ENCODE peak calls at places on chromosome 20, in nine cellular contexts. G is esophagus squamous epithelium, Y is GM06990, L is A549, J is AG10803, S is suprapubic skin, H is body of pancreas, I is foreskin fibroblast, F is NB4. E is an unnamed sample.
A peak's percentile ranks its signal among the peaks of the same experiment; 100 is the strongest.

GRCh38 chr20:43191946-43192847 is 2.5 kb upstream of the PTPRT start:
- DNase-seq in L (peak; percentile 31), Y (no peak), S (no peak), H (peak; percentile 17), F (peak; percentile 36), G (no peak), J (no peak), I (no peak), E (no peak)

GRCh38 chr20:37976862-37977261 is 56.4 kb downstream of the TTI1 start:
- DNase-seq in Y (no peak), S (no peak), G (no peak), L (no peak), I (no peak), J (no peak), H (no peak), F (no peak), E (peak; percentile 36)

GRCh38 chr20:63260521-63260920 is 6.3 kb upstream of the NKAIN4 start:
- DNase-seq in J (no peak), I (no peak), S (no peak), H (no peak), G (no peak), L (no peak), F (no peak), Y (no peak), E (no peak)

GRCh38 chr20:37490670-37491350 is 30.2 kb upstream of the NNAT start:
- DNase-seq in G (no peak), Y (no peak), I (no peak), J (no peak), S (no peak), F (no peak), H (no peak), L (no peak), E (peak; percentile 59)

GRCh38 chr20:9093203-9093962 is 24.5 kb downstream of the PLCB4 start:
- DNase-seq in F (no peak), H (no peak), L (no peak), J (peak; percentile 50), G (no peak), S (no peak), I (no peak), Y (no peak), E (no peak)

GRCh38 chr20:3313681-3314080 is 74.7 kb upstream of the SLC4A11 start:
- DNase-seq in S (no peak), G (no peak), I (peak; percentile 14), H (peak; percentile 52), Y (no peak), L (no peak), F (peak; percentile 44), J (no peak), E (no peak)

GRCh38 chr20:36848078-36848660 is 27.8 kb upstream of the TLDC2 start:
- DNase-seq in H (no peak), L (no peak), I (peak; percentile 94), S (no peak), Y (no peak), J (peak; percentile 87), G (no peak), F (no peak), E (no peak)

GRCh38 chr20:24690408-24690807 is 221.0 kb downstream of the SYNDIG1 start:
- DNase-seq in J (no peak), F (no peak), G (no peak), I (no peak), L (no peak), S (peak; percentile 27), Y (no peak), H (no peak), E (no peak)

GRCh38 chr20:53839423-53840176 is 230.8 kb downstream of the BCAS1 start:
- DNase-seq in F (peak; percentile 95), H (peak; percentile 86), G (no peak), L (no peak), I (no peak), Y (peak; percentile 72), S (no peak), J (no peak), E (no peak)

GRCh38 chr20:58776109-58776508 is 74.6 kb downstream of the GNAS-AS1 start:
- DNase-seq in F (no peak), S (no peak), H (no peak), G (no peak), J (no peak), I (no peak), Y (no peak), L (no peak), E (no peak)

GRCh38 chr20:6718660-6719059 is 48.8 kb upstream of the BMP2 start:
- DNase-seq in I (no peak), J (no peak), L (no peak), S (no peak), G (no peak), Y (no peak), H (no peak), F (no peak), E (no peak)

GRCh38 chr20:3165473-3166337 is 6.0 kb upstream of the FASTKD5 start:
- DNase-seq in J (peak; percentile 20), H (peak; percentile 40), I (peak; percentile 68), S (no peak), G (no peak), F (no peak), Y (no peak), L (no peak), E (peak; percentile 87)

GRCh38 chr20:44938637-44939036 is 21.6 kb downstream of the TOMM34 start:
- DNase-seq in J (no peak), L (no peak), G (no peak), I (peak; percentile 74), Y (no peak), F (no peak), S (no peak), H (no peak), E (no peak)

GRCh38 chr20:7775072-7775471 is 165.2 kb downstream of the HAO1 start:
- DNase-seq in S (no peak), G (no peak), I (peak; percentile 82), H (no peak), Y (no peak), F (no peak), J (peak; percentile 69), L (no peak), E (no peak)

GRCh38 chr20:38432292-38432691 is 2.8 kb downstream of the SNHG17 start:
- DNase-seq in Y (no peak), G (no peak), F (no peak), I (no peak), J (no peak), H (no peak), S (no peak), L (no peak), E (no peak)

GRCh38 chr20:48986899-48987298 is 59.2 kb upstream of the CSE1L start:
- DNase-seq in Y (no peak), G (no peak), F (peak; percentile 29), L (no peak), I (peak; percentile 27), H (peak; percentile 41), S (no peak), J (no peak), E (no peak)
- TF ChIP-seq CTCF in Y (no peak), G (peak; percentile 26), F (peak; percentile 39), L (peak; percentile 44), I (peak; percentile 21), H (peak; percentile 57), S (peak; percentile 16), J (peak; percentile 29), E (no peak)

DNA sequence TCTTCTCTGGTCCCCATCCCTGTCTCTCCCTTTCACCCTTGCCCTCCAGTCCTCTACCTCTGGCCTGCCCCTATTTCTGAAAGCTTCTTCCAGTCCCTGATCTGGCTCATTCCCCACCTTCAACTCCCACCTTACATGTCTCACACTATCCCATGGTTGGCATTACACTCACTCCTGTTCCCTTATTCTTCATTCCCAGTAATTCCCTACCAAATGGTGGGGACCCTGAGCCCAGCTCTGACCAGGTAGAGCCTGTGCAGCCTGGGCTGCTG is 6.4 kb downstream of the TP53INP2 start:
- DNase-seq in Y (no peak), F (peak; percentile 14), L (no peak), S (no peak), G (no peak), I (no peak), H (no peak), J (no peak), E (no peak)
- H3K4me3 ChIP-seq in Y (peak overlapping the region; percentile 65), F (no peak overlapping the region), L (peak overlapping the region; percentile 64), S (peak overlapping the region; percentile 59), G (peak overlapping the region; percentile 75), I (peak overlapping the region; percentile 54), H (no peak overlapping the region), J (peak overlapping the region; percentile 55), E (no peak overlapping the region)

DNA sequence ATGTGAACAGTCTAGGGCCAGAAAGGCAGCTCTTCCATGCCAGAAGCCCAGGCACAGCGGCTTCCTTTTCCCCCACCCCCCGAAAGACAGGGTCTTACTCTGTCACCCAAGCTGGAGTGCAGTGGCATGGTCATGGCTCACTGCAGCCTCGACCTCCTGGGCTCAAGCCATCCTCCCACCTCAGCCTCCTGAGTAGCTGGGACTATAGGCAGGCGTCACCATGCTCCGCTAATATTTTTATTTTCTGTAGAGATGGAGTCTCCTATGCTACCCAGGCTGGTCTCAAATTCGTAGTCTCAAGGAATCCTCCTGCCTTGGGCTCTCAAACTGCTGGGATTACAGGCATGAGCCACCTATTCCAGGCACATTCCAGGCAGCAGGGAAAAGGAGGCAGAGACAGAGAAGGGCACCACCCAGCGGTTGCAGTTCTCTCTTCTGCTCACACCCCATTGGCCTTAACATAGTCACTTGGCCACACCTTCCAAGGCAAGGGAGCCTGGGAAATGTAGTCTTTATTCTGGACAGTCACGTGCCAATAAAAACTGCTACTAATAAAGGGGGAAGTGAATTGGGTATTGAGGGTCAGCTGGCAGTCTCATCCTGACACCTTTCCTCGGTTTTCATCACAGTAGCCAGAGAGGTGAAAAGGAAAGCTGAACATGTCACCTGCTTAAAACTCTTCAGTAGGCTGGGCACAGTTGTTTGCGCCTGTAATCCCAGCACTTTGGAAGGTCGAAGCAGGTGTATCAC is 205.9 kb downstream of the ZMYND8 start:
- DNase-seq in I (peak; percentile 71), Y (no peak), S (no peak), F (peak; percentile 71), H (peak; percentile 65), J (peak; percentile 71), L (peak; percentile 72), G (no peak), E (peak; percentile 90)
- TF ChIP-seq CTCF in I (peak; percentile 59), Y (peak; percentile 24), S (peak; percentile 43), F (peak; percentile 61), H (peak; percentile 55), J (peak; percentile 80), L (peak; percentile 66), G (peak; percentile 36), E (no peak)

GRCh38 chr20:47907031-47907670 is 121.9 kb upstream of the SULF2 start:
- DNase-seq in I (no peak), J (no peak), F (no peak), G (no peak), H (no peak), Y (no peak), S (no peak), L (no peak), E (no peak)

DNA sequence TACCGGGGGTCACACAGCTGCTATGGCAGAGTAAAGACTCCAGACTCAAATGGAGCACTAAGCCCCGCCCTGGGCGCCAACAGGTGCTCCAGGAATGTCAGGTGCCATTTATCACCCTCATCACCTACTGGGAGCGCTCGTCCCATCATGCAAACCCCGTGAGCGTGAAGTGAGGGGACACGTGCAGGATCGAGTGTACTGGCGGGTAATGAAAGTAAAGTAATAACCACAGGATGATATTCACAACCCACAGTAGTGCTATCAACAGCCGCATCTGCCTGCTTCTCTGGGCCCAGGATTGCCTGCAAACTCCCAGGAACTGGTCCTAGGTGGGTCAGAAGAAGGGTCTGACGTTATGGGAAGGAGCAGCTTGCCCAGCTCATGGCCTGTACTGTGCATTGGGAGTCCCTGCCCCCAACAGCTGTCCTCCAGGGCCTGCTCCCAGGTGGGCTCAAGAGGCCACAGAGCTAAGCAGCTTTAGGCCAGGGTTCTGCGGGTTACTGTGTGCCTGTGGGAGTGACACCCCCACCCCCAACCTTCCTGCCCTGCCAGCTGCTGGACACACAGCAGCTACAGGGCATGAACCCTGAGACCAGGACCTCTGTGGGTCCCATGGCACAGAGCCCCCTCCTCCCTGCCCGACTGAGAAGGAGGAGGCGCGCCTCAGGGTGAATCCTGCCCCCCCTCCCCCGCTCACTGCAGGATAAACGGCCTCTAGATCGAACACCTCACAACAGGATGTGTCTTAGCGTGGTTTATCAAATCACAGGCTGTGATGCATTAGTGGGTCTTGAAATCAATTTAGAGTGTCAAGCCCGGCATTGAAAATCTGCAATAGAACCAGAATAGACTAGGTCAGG is 120.6 kb upstream of the SULF2 start:
- DNase-seq in J (no peak), G (no peak), Y (no peak), S (no peak), F (no peak), I (no peak), H (no peak), L (no peak), E (no peak)
- H3K4me3 ChIP-seq in J (no peak overlapping the region), G (no peak overlapping the region), Y (no peak overlapping the region), S (no peak overlapping the region), F (no peak overlapping the region), I (no peak overlapping the region), H (no peak overlapping the region), L (no peak overlapping the region), E (no peak overlapping the region)

E was measured in lower leg skin.